ENCODE peak calls at places on chromosomes 13 and 19, in four cellular contexts. X is pancreas, J is glutamatergic neuron, P is mammary epithelial cell. H is an unnamed sample.

GRCh38 chr13:26254583-26255102 is 714 bp downstream of the CDK8 start:
- DNase-seq in X (peak), J (peak), P (peak), H (peak)

GRCh38 chr13:93173656-93174055 is 53.0 kb upstream of the GPC6 start:
- DNase-seq in X (no peak), J (no peak), P (peak), H (no peak)

GRCh38 chr13:75258159-75258782 is 223.7 kb downstream of the TBC1D4 start:
- DNase-seq in X (no peak), J (no peak), P (peak), H (no peak)

GRCh38 chr19:39126593-39127187 is 1.1 kb downstream of the PAK4 start:
- DNase-seq in X (peak), J (no peak), P (peak), H (no peak)

GRCh38 chr13:65855276-65855675 is 1374.9 kb downstream of the PCDH9 start:
- DNase-seq in X (no peak), J (no peak), P (no peak), H (no peak)

GRCh38 chr13:77506874-77507273 is 28.6 kb upstream of the SCEL start:
- DNase-seq in X (no peak), J (no peak), P (no peak), H (no peak)

GRCh38 chr13:105904034-105904742 is 631.3 kb downstream of the EFNB2 start:
- DNase-seq in X (no peak), J (no peak), P (no peak), H (no peak)

GRCh38 chr13:102380012-102380411 is 21.8 kb downstream of the FGF14 start:
- DNase-seq in X (no peak), J (no peak), P (no peak), H (no peak)

GRCh38 chr13:57629391-57629804 is 2.1 kb upstream of the PCDH17 start:
- DNase-seq in X (peak), J (no peak), P (no peak), H (no peak)

GRCh38 chr13:51935326-51936171 is 73.8 kb downstream of the CCDC70 start:
- DNase-seq in X (no peak), J (no peak), P (peak), H (no peak)

GRCh38 chr19:39915848-39916215 is 18.6 kb downstream of the FCGBP start:
- DNase-seq in X (no peak), J (no peak), P (no peak), H (no peak)

GRCh38 chr13:99974296-99974938 is 2.9 kb upstream of the ZIC5 start:
- DNase-seq in X (no peak), J (no peak), P (no peak), H (no peak)

GRCh38 chr19:27780367-27781065 is 1432.4 kb downstream of the UQCRFS1 start:
- DNase-seq in X (no peak), J (no peak), P (no peak), H (no peak)

GRCh38 chr13:21326155-21327030 is 132.7 kb downstream of the ZDHHC20 start:
- DNase-seq in X (no peak), J (peak), P (peak), H (no peak)

GRCh38 chr19:35139618-35139943 is 957 bp downstream of the FXYD1 start:
- DNase-seq in X (no peak), J (no peak), P (no peak), H (no peak)

GRCh38 chr19:35136231-35136630 is 1.4 kb upstream of the LGI4 start:
- DNase-seq in X (peak), J (no peak), P (no peak), H (no peak)

GRCh38 chr19:35138305-35138799 is 272 bp upstream of the FXYD1 start:
- DNase-seq in X (peak), J (no peak), P (no peak), H (no peak)

GRCh38 chr19:35135389-35135909 is 590 bp upstream of the LGI4 start:
- DNase-seq in X (peak), J (peak), P (no peak), H (peak)

GRCh38 chr19:35136977-35137702 is 1.5 kb upstream of the FXYD1 start:
- DNase-seq in X (no peak), J (no peak), P (no peak), H (no peak)
- TF ChIP-seq CTCF in X (no peak), J (no peak), P (no peak), H (no peak)

DNA sequence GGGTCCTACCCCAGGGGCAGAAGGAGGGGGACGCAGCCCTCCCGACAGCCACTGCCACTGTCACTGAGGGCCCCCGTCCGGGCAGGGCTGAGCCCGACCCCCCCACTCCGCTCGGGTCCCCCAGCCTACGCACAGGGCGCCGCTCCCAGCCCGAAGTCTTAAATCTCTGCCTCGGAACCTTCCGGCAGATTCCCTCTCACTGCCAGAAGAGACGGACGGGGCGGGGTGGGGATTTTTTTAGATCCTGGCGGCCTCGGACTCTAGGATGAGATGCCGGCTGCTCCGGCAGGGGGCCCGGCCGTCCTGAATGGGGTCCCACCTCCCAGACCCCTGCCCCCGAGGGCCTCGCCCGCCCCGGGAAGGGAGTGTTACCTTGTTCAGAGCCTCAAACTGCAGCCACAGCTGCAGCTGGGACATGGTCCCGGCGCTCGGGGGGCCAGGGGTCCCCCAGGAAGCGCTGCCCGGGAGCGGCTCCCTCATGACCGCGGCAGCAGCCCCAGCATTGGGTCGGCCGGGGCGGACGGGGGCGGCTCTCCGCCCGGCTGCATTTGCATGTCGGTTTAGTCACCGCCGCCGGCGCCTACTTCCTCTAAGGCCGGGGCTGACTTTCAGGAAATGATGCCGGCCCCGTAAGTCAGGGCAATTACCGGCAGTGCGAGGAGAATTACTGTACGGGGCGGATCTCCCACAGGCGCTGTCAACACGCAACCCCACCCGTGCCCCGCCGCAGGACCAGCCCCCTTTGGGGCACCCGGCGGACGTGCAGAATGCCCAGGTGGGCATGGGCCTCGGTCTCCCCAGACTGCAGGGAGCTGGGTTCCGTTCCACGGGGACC is 28.1 kb downstream of the GPX4 start:
- DNase-seq in X (peak), J (peak), P (peak), H (peak)
- TF ChIP-seq CTCF in X (no peak), J (no peak), P (no peak), H (no peak)

DNA sequence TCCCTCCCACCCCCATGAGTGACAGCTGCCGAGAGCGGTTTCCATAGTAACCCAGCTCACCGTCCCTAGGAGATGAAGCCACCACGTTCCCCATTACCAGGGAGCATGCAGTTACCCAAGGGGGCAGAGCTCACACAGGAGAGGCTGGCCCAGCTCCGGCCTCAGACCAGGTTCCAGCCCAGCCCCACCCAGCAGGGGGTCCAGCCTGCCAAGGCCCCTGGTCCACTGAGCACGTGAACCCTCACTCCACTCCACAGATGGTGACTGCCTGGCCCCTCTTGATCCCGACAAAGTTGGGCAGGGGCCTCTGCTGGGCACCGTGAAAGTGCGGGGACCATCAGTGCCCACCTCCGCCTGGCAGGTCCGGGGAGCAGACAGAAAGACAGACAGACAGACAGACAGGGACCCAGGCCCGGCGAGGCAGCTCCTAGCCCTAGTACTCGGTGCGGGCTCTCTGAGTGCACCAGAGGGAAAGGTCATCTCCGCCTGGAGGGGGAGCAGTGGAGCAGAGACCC is 50.7 kb downstream of the CELF5 start:
- DNase-seq in X (no peak), J (peak), P (no peak), H (peak)
- TF ChIP-seq CTCF in X (no peak), J (no peak), P (peak), H (no peak)

GRCh38 chr19:45467456-45468158 is at the start of gene FOSB:
- DNase-seq in X (peak), J (peak), P (peak), H (peak)
- TF ChIP-seq CTCF in X (no peak), J (no peak), P (peak), H (no peak)

GRCh38 chr19:7932930-7933300 is 7.0 kb upstream of the CTXN1 start:
- DNase-seq in X (no peak), J (no peak), P (no peak), H (no peak)

GRCh38 chr19:7928741-7929701 is 3.1 kb upstream of the CTXN1 start:
- DNase-seq in X (peak), J (peak), P (peak), H (peak)

GRCh38 chr19:7931221-7932061 is 5.5 kb upstream of the CTXN1 start:
- DNase-seq in X (peak), J (peak), P (no peak), H (no peak)

GRCh38 chr19:7932276-7932929 is 6.5 kb upstream of the CTXN1 start:
- DNase-seq in X (peak), J (no peak), P (no peak), H (no peak)

DNA sequence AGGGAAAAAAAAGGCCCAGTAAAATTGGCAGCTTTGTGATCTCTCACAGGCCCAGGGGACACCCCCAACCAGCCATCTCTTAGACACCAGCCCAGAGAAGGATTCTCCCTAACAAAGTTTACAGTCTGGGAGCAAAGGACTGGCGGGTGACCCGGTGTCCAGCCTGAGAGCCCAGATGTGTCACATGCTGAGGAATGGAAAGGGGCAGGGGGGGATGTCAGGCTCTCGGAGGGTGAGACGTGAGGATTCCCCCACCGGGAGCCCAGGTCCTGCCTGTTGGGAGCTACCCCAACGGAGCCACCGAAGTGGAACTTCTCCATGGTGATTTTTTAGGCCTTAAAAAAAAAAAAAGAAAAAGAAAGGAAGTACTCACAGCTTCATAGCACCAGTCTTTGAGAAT is 4.8 kb upstream of the CTXN1 start:
- DNase-seq in X (no peak), J (no peak), P (no peak), H (no peak)
- TF ChIP-seq CTCF in X (no peak), J (no peak), P (no peak), H (no peak)

DNA sequence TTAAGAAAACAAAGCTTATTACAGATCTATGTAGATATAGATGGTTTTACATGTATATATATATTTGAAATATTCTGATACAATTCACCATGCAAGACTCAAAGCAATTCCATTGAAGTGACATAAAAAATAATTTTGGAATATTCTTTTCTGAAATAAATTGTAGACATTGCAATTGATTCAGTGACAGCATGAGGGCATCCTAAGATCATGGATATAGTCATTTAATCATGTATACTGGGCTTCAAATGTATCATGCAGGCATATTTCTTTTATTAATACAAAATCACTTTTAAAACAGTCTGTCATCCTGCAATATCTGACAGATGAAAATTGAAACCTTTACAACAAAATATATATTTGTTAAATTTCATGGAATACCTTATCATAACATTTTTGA is 286.7 kb upstream of the SLITRK6 start:
- DNase-seq in X (no peak), J (no peak), P (no peak), H (no peak)
- TF ChIP-seq CTCF in X (no peak), J (no peak), P (peak), H (no peak)

GRCh38 chr19:50315773-50316448 is 13.3 kb downstream of the KCNC3 start:
- DNase-seq in X (peak), J (peak), P (no peak), H (no peak)
- TF ChIP-seq CTCF in X (no peak), J (no peak), P (no peak), H (no peak)

DNA sequence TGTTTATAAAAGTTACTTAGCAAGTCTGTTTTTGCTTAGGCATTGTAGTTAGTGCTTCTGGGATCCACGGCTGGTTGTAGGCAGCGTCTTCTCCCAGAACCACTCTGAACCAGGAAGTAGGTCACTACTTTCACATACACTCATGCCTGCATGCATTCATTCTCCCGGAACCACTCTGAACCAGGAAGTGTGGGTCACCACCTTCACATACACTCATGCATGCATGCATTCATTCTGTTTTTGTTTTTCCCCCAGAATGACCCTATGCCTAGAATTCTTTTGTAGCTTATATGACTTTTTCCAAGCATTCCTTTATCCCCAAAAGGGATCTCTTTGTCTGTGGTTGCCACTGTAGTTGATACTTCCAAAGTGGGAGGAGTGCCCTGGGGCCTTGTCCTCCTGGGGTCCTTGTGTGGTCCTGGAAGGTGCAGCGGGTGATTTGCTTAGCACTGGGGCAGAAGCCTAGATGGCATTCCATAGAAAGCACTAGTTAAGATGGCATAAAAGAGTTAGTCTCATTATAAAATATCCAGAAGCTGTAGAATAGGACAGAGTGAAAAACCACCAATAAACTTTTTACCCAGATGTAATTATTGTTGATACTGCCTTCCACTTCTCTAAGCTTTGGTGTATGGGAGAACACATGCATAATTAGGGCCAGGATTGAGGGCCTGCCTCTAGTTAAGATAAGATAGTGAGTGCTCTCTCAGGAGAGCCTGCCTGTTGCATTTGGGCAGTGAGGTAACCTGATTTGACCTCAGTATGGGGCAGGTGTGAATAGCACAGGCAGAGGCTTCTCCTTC is 68.6 kb upstream of the TEX29 start:
- DNase-seq in X (no peak), J (no peak), P (no peak), H (no peak)
- TF ChIP-seq CTCF in X (no peak), J (no peak), P (no peak), H (no peak)

GRCh38 chr19:1811942-1812425 is at the start of gene ATP8B3:
- DNase-seq in X (peak), J (no peak), P (no peak), H (no peak)
- TF ChIP-seq CTCF in X (no peak), J (no peak), P (peak), H (no peak)

GRCh38 chr19:3370728-3371591 is 4.6 kb downstream of the NFIC start:
- DNase-seq in X (no peak), J (no peak), P (no peak), H (no peak)

GRCh38 chr19:3370214-3370720 is 3.9 kb downstream of the NFIC start:
- DNase-seq in X (no peak), J (no peak), P (no peak), H (no peak)

GRCh38 chr19:3368441-3368795 is 2.0 kb downstream of the NFIC start:
- DNase-seq in X (no peak), J (no peak), P (no peak), H (no peak)

GRCh38 chr19:3368848-3369336 is 2.5 kb downstream of the NFIC start:
- DNase-seq in X (no peak), J (no peak), P (peak), H (no peak)

DNA sequence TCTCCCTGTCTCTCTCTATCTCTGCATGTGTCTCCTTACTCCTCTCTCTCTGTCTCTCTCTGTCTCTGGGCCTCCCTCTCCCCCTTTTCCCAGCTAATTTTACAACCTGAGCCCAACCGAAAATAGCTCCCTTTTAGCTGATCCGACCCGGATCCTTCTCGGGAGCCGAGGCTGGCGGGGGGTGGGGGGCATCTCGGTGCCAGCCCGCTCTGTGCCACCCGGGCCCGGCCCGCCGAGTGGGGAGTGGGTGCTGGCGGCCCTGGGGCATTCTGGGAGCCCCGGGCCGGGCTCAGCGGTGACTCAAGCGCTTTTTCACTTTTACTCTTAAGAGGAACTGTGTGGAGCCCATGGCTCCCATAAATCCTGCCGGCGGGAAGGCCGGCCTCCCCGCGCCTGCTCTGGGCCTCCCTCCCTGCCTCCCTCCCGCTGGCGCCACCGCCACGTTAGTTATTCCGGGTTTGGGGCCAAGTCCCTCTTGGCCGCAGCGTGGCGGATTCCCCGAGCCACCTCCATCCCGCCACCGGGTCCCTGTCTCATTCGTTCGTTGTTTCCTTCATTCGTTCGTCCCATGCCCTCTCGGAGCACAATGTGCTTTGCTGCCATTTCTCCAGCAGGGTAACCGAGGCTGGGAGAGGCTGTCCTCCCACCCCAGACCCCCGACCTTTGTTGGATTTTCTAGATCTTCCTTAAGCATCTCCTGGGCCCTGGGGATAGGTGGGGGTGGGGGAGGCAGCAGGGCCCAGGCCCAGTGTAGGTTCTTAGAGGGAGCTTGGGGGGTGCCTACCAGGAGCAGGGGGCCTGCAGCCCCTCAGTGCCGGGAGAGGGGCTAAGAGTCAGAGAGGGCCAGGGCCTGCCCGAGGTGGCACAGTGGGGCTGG is 3.2 kb downstream of the NFIC start:
- DNase-seq in X (peak), J (no peak), P (peak), H (no peak)
- TF ChIP-seq CTCF in X (no peak), J (peak), P (no peak), H (no peak)